ENCODE peak calls at places on chromosomes 6 and 20, in four cellular contexts. Y is lower lobe of right lung; A is neural progenitor cell; T is CD8-positive, alpha-beta T cell. E is an unnamed sample.

GRCh38 chr20:58700121-58700780 is 7.7 kb downstream of the NPEPL1 start:
- DNase-seq in T (no peak), Y (no peak), A (no peak), E (no peak)

GRCh38 chr6:156028310-156029131 is 572.9 kb upstream of the NOX3 start:
- DNase-seq in Y (no peak), A (no peak), T (no peak), E (no peak)

GRCh38 chr20:22744341-22745193 is 160.2 kb upstream of the FOXA2 start:
- DNase-seq in A (no peak), Y (no peak), T (no peak), E (peak)

GRCh38 chr6:83042671-83043070 is 23.0 kb downstream of the UBE3D start:
- DNase-seq in Y (no peak), T (no peak), A (no peak), E (no peak)

GRCh38 chr20:32356935-32357868 is 929 bp upstream of the ASXL1 start:
- DNase-seq in T (peak), A (no peak), Y (no peak), E (no peak)

GRCh38 chr20:21517566-21518277 is 3.9 kb upstream of the NKX2-2 start:
- DNase-seq in T (no peak), Y (peak), A (peak), E (no peak)

GRCh38 chr6:1481326-1481725 is 92.0 kb downstream of the FOXF2 start:
- DNase-seq in T (no peak), A (no peak), Y (no peak), E (peak)

GRCh38 chr6:31180500-31180899 is 10.0 kb upstream of the POU5F1 start:
- DNase-seq in A (no peak), T (peak), Y (peak), E (no peak)

GRCh38 chr6:158765509-158766068 is 53.6 kb downstream of the EZR start:
- DNase-seq in A (no peak), T (no peak), Y (no peak), E (no peak)

GRCh38 chr6:73803562-73804221 is 107.7 kb downstream of the CD109 start:
- DNase-seq in A (peak), Y (no peak), T (no peak), E (peak)

GRCh38 chr6:36832313-36832712 is 6.9 kb downstream of the CPNE5 start:
- DNase-seq in T (no peak), Y (no peak), A (no peak), E (no peak)

GRCh38 chr6:9745476-9745875 is 669.4 kb downstream of the TFAP2A start:
- DNase-seq in Y (no peak), T (no peak), A (no peak), E (no peak)

GRCh38 chr6:144055121-144055931 is 40.0 kb downstream of the SF3B5 start:
- DNase-seq in Y (no peak), T (peak), A (no peak), E (no peak)

GRCh38 chr6:118869894-118870665 is 23.9 kb upstream of the ASF1A start:
- DNase-seq in A (no peak), T (no peak), Y (no peak), E (no peak)

GRCh38 chr20:53793783-53794383 is 200.2 kb upstream of the ZNF217 start:
- DNase-seq in A (no peak), T (no peak), Y (no peak), E (no peak)

GRCh38 chr6:127120787-127121636 is 2.5 kb downstream of the RSPO3 start:
- DNase-seq in A (peak), Y (peak), T (peak), E (no peak)

GRCh38 chr20:37310951-37311350 is 21.5 kb downstream of the MANBAL start:
- DNase-seq in A (no peak), Y (no peak), T (no peak), E (no peak)

GRCh38 chr6:119541132-119541905 is 191.8 kb upstream of the MAN1A1 start:
- DNase-seq in Y (no peak), T (no peak), A (no peak), E (peak)

GRCh38 chr6:31607317-31607716 is 7.7 kb upstream of the AIF1 start:
- DNase-seq in A (no peak), T (no peak), Y (no peak), E (no peak)

DNA sequence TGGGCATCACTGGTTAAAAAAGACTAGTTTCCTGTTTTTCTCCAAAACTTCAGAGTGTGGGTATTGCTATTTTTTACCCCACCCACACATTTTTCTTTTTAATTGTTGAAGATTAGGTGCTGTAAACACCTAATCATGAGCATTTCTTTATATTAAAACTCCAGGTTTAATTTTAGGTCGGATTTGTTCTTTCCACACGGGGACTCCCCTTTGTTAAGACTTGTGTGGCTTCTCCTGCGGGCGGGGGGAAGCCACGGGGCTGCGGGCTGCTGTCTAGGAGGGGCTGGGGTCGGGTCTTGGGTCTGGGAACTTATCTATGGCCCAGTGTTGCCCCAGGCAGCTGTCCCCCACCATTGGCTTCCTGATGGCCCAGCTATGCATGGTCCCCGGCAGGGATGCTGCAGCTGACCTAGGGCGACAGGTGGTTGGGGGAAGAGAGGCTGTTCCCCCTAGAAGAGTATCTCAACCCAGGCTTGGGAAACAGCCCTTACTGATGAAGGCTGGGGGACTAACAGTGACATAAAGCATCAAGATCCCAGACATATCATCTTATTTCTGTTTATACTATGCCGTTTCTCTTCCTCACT is 87.3 kb downstream of the HIVEP2 start:
- DNase-seq in Y (no peak), T (no peak), A (no peak), E (no peak)
- H3K4me3 ChIP-seq in Y (no peak), T (peak), A (no peak), E (no peak)

GRCh38 chr20:4092136-4092479 is 76.8 kb upstream of the RNF24 start:
- DNase-seq in T (no peak), Y (no peak), A (no peak), E (no peak)

GRCh38 chr20:4090756-4091331 is 75.5 kb upstream of the RNF24 start:
- DNase-seq in Y (no peak), A (no peak), T (no peak), E (peak)

GRCh38 chr20:4088766-4089165 is 73.4 kb upstream of the RNF24 start:
- DNase-seq in A (no peak), T (no peak), Y (no peak), E (no peak)

GRCh38 chr20:4087923-4088322 is 72.6 kb upstream of the RNF24 start:
- DNase-seq in A (no peak), T (no peak), Y (no peak), E (no peak)

DNA sequence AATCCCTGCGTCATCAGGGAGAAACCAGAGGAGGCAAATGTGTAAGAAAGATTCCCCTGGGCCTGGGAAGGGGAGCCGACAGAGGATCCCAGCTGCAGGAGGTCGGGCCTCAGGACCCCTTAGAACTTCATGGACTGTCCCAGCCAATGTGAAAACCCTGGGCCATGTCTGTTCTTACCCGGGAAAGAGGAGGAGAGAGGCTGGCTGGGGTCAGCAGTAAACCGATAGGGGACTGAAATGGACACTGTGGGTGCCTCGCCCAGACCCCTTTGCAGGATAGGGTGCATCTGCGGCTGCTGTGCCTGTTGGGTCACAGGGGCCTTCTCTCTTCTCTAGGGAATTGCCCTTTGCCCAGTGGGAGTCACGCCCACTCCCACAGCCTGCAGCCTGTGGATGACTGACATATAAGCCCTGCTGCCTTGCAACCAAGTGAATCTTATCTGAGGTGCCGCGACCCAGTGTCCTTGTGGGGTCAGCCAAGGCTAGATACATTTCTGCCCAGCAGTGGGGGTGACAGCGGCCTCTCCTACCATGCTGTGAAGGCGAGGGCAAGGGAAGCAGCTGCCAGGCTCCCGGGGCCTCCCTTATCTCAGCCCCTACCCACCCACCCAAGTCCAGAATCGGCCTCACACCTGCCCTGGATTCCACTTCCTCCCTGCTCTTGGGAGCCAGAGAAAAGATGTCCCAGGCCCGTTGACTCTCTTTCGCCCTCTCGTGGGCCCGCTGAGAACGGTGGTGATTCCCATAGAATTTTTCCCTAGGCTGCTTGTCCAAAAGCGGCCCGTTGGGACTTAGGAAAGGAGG is 76.2 kb upstream of the RNF24 start:
- DNase-seq in Y (peak), T (peak), A (peak), E (no peak)
- TF ChIP-seq CTCF in Y (peak), T (peak), A (peak), E (peak)

GRCh38 chr20:34262488-34263288 is 21.5 kb downstream of the ASIP start:
- DNase-seq in T (no peak), A (no peak), Y (no peak), E (no peak)
- H3K4me3 ChIP-seq in T (no peak), A (no peak), Y (no peak), E (peak)

DNA sequence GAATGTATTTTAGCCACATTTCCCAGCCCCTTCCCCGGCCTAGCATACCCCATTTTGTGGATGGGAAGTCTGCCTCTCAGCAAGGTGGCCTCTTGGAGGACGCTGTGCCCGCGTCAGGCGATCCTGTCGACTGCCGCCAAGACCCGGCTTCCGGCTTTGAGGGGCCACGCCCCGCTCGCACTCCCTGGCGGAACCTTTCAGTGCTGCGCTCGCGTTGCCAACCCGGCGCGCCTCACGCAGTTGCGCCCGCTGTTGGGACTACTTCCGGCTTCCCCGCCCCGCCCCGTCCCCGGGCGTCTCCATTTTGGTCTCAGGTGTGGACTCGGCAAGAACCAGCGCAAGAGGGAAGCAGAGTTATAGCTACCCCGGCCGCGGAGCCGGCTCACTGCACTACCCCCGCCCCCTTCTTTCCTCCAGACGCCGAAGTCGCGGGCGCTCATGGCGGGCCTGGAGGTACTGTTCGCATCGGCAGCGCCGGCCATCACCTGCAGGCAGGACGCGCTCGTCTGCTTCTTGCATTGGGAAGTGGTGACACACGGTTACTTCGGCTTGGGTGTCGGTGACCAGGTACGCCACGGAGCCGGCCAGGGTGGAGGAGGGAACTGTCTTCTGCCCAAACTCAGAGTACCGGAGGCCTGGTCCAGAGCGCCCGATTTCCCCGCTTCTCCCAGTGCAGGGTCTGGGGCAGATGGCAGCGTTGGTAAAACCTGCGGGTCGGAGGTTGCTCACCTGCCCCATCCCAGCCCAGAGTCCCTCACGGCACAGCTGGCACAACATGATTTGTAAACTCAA is at the start of gene PSMF1:
- DNase-seq in T (peak), Y (peak), A (peak), E (peak)
- TF ChIP-seq CTCF in T (no peak), Y (no peak), A (no peak), E (no peak)

DNA sequence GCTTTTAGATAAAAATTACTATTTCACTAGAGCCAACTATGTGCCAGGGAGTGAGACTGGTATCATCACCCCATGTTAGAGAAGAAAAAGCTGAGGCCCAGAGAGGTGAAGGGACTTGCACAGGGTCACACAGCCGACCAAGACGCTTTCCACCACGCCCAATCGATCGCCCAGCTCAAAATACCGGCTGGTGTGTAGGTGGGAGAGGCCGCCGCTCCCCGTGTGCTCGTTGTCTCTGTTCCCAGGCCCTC is 253 bp upstream of the SNPH start:
- DNase-seq in A (no peak), T (no peak), Y (no peak), E (no peak)
- H3K4me3 ChIP-seq in A (peak), T (peak), Y (peak), E (peak)

GRCh38 chr6:51350308-51350904 is 531.7 kb downstream of the TFAP2B start:
- DNase-seq in A (no peak), Y (no peak), T (no peak), E (no peak)
- TF ChIP-seq CTCF in A (peak), Y (peak), T (no peak), E (peak)

DNA sequence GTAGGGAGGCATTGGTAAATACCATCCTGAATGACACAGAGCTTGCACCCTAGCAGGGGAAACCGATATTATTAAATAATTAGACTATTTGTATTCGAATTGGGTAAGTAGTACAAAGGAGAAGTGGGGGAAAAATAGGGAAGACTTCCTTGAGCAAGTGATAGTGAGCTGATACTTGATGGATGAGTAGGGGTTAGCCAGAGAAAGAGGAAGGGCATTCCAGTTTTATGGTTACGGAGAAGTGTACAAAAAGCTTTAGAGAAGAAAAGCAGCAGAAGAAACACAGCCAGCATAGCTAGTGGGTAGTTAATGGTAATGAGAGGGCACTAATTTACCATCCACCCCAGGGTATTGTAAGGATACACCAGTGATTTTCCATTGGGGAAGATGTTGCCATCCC is 1.6 kb downstream of the RIOK1 start:
- DNase-seq in Y (no peak), T (no peak), A (no peak), E (no peak)
- H3K4me3 ChIP-seq in Y (peak), T (no peak), A (peak), E (peak)

GRCh38 chr6:170280689-170281045 is 10.2 kb downstream of the DLL1 start:
- DNase-seq in T (no peak), Y (no peak), A (no peak), E (no peak)
- TF ChIP-seq CTCF in T (no peak), Y (no peak), A (no peak), E (peak)

GRCh38 chr6:33171096-33171888 is 21.0 kb downstream of the COL11A2 start:
- DNase-seq in T (no peak), A (no peak), Y (no peak), E (no peak)

GRCh38 chr6:33171889-33172203 is 20.4 kb downstream of the COL11A2 start:
- DNase-seq in T (no peak), A (no peak), Y (no peak), E (no peak)

GRCh38 chr6:33168624-33169023 is 23.6 kb downstream of the COL11A2 start:
- DNase-seq in T (no peak), A (no peak), Y (no peak), E (no peak)

GRCh38 chr6:33169286-33170175 is 22.7 kb downstream of the COL11A2 start:
- DNase-seq in A (no peak), Y (no peak), T (no peak), E (no peak)

DNA sequence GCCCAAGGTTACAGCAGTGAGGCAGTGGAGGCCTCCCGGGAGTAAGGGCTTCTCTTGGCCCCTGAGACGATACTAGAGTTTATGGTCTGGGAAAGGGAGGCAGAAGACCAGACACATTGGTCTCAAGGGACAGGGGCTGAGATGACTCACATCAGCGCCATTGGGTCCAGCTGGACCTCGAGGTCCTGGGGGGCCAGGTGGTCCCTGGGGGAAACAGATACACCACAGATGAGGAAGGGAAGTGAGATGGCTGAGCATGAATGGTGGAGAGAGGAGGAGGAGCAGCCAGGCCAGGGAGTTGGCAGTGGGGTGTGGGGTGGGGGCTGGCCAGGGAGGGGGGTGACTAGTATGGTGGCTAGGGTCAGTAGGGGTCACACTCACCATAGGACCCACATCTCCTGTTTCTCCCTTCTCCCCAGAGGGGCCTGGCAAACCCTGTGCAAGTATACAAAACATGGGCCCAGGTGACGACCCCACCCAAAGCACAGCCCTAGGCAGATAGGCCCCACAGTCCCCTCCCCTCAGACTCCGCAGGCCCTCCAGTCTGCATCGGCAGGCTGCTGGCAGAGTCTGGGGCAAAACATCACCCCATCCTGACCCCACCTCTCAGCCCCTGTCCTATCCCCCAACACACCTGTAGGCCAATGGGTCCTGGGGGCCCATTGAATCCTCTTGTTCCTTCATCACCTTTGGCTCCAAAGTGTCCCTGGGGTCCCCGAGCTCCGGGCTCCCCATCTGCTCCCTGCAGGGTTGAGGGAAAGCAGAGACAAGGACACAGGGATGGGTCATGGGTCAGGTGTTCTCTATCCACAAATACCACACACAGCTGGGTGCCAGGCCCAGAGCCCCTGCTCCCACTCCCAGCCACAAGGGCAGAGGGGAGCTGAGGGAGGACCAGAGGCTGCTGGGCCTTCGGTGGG is 21.8 kb downstream of the COL11A2 start:
- DNase-seq in T (no peak), Y (no peak), A (no peak), E (no peak)
- H3K4me3 ChIP-seq in T (no peak), Y (no peak), A (no peak), E (no peak)